ENCODE peak calls at places on chromosomes 5 and 9, in seven cellular contexts. T is D341Med; O is frontal cortex; U is progenitor cell of endocrine pancreas; Y is cardiac fibroblast; R is GM10248; H is activated CD8-positive, alpha-beta memory T cell treated with anti-CD3 and anti-CD28 coated beads for 4 hours. X is an unnamed sample.

GRCh38 chr9:70053864-70054263 is 10.2 kb downstream of the MAMDC2 start:
- DNase-seq in T (peak), O (no peak), U (no peak), Y (peak), R (no peak), H (no peak), X (no peak)

GRCh38 chr5:124492444-124493224 is 253.8 kb downstream of the ZNF608 start:
- DNase-seq in T (no peak), O (no peak), U (no peak), Y (no peak), R (no peak), H (no peak), X (no peak)

GRCh38 chr5:168916266-168916665 is 337.1 kb upstream of the PANK3 start:
- DNase-seq in T (no peak), O (no peak), U (no peak), Y (peak), R (no peak), H (no peak), X (no peak)

GRCh38 chr9:98810106-98810840 is 2.8 kb downstream of the GALNT12 start:
- DNase-seq in T (no peak), O (no peak), U (no peak), Y (no peak), R (no peak), H (no peak), X (no peak)

GRCh38 chr5:132487841-132488555 is 2.6 kb downstream of the IRF1 start:
- DNase-seq in T (no peak), O (no peak), U (no peak), Y (no peak), R (no peak), H (no peak), X (no peak)

GRCh38 chr5:171387970-171388815 is 544 bp downstream of the NPM1 start:
- DNase-seq in T (peak), O (peak), U (peak), Y (peak), R (peak), H (peak), X (peak)

GRCh38 chr5:41925555-41925946 is 470 bp downstream of the FBXO4 start:
- DNase-seq in T (no peak), O (peak), U (no peak), Y (peak), R (peak), H (no peak), X (peak)

GRCh38 chr9:96376926-96377874 is 6.3 kb downstream of the SLC35D2 start:
- DNase-seq in T (no peak), O (no peak), U (no peak), Y (peak), R (no peak), H (no peak), X (no peak)

GRCh38 chr9:744046-744712 is 97.3 kb upstream of the DMRT1 start:
- DNase-seq in T (no peak), O (no peak), U (no peak), Y (no peak), R (no peak), H (no peak), X (no peak)

GRCh38 chr5:161189452-161189851 is 337.4 kb upstream of the ATP10B start:
- DNase-seq in T (no peak), O (no peak), U (no peak), Y (no peak), R (no peak), H (no peak), X (no peak)

GRCh38 chr5:180640765-180641565 is 8.4 kb downstream of the FLT4 start:
- DNase-seq in T (no peak), O (no peak), U (no peak), Y (no peak), R (no peak), H (no peak), X (no peak)

GRCh38 chr9:76136986-76137385 is 246.5 kb downstream of the PCSK5 start:
- DNase-seq in T (no peak), O (no peak), U (no peak), Y (peak), R (no peak), H (no peak), X (no peak)

GRCh38 chr9:126147620-126148522 is 178.8 kb upstream of the MVB12B start:
- DNase-seq in T (no peak), O (no peak), U (peak), Y (no peak), R (no peak), H (no peak), X (no peak)

GRCh38 chr9:112125961-112126388 is 49.1 kb downstream of the SUSD1 start:
- DNase-seq in T (no peak), O (no peak), U (no peak), Y (no peak), R (no peak), H (no peak), X (no peak)

GRCh38 chr9:77926314-77926959 is 105.2 kb downstream of the GNAQ start:
- DNase-seq in T (no peak), O (no peak), U (no peak), Y (peak), R (no peak), H (no peak), X (no peak)

GRCh38 chr9:133787749-133788015 is 49.5 kb upstream of the SARDH start:
- DNase-seq in T (peak), O (no peak), U (no peak), Y (peak), R (peak), H (no peak), X (no peak)

GRCh38 chr9:73426226-73426625 is 274.6 kb downstream of the ANXA1 start:
- DNase-seq in T (no peak), O (no peak), U (no peak), Y (no peak), R (no peak), H (no peak), X (no peak)